ENCODE peak calls at places on chromosomes 2 and 18, in ten cellular contexts. Y is colonic mucosa; F is iPS DF 19.7; Q is HCT116; J is non-pigmented ciliary epithelial cell; I is A549; L is mesothelial cell of epicardium; T is GM12891; X is activated CD4-positive, alpha-beta T cell treated with anti-CD3 and anti-CD28 coated beads, Interleukin-2, amount 50 U/mL, for 24 hours; U is stimulated activated CD4-positive, alpha-beta T cell treated with anti-CD3 and anti-CD28 coated beads, Interleukin-2, amount 100 ng/mL, for 48 hours. V is an unnamed sample.
A peak's percentile ranks its signal among the peaks of the same experiment; 100 is the strongest.

GRCh38 chr18:42548493-42548892 is 567.0 kb downstream of the RIT2 start:
- DNase-seq in Y (no peak), F (no peak), Q (no peak), J (no peak), I (no peak), L (no peak), T (no peak), X (no peak), U (no peak), V (no peak)

GRCh38 chr2:197097578-197098366 is 171.3 kb upstream of the PGAP1 start:
- DNase-seq in Y (no peak), F (no peak), Q (no peak), J (peak; percentile 83), I (no peak), L (no peak), T (no peak), X (no peak), U (no peak), V (no peak)

GRCh38 chr18:1914489-1914888 is 656.8 kb downstream of the METTL4 start:
- DNase-seq in Y (no peak), F (peak; percentile 28), Q (peak; percentile 22), J (no peak), I (peak; percentile 0), L (no peak), T (peak; percentile 3), X (no peak), U (no peak), V (no peak)

GRCh38 chr2:239461551-239462515 is 61.0 kb upstream of the HDAC4 start:
- DNase-seq in Y (peak; percentile 14), F (no peak), Q (no peak), J (no peak), I (no peak), L (no peak), T (no peak), X (no peak), U (no peak), V (no peak)

GRCh38 chr18:26865557-26865956 is at the start of gene AQP4:
- DNase-seq in Y (no peak), F (no peak), Q (no peak), J (no peak), I (no peak), L (no peak), T (no peak), X (no peak), U (no peak), V (no peak)

GRCh38 chr2:173831312-173832229 is 133.6 kb downstream of the SP3 start:
- DNase-seq in Y (peak; percentile 35), F (no peak), Q (no peak), J (no peak), I (no peak), L (no peak), T (no peak), X (no peak), U (no peak), V (no peak)

GRCh38 chr2:109384308-109385271 is 229.2 kb downstream of the SEPTIN10 start:
- DNase-seq in Y (no peak), F (no peak), Q (no peak), J (no peak), I (no peak), L (no peak), T (no peak), X (no peak), U (no peak), V (no peak)

GRCh38 chr2:238132463-238133450 is 5.7 kb upstream of the KLHL30 start:
- DNase-seq in Y (no peak), F (no peak), Q (no peak), J (no peak), I (no peak), L (no peak), T (no peak), X (no peak), U (no peak), V (no peak)

GRCh38 chr18:68778280-68778875 is 19.5 kb upstream of the CCDC102B start:
- DNase-seq in Y (no peak), F (no peak), Q (no peak), J (no peak), I (no peak), L (no peak), T (no peak), X (no peak), U (no peak), V (no peak)

GRCh38 chr2:150752229-150752628 is 264.8 kb upstream of the RND3 start:
- DNase-seq in Y (no peak), F (no peak), Q (no peak), J (no peak), I (no peak), L (no peak), T (no peak), X (no peak), U (no peak), V (no peak)

GRCh38 chr2:240603846-240604245 is 17.3 kb downstream of the CAPN10 start:
- DNase-seq in Y (no peak), F (no peak), Q (no peak), J (no peak), I (no peak), L (peak; percentile 16), T (no peak), X (no peak), U (no peak), V (no peak)

V was measured in K562.